ENCODE peak calls at places on chromosomes 3 and 15, in ten cellular contexts. N is epithelial cell of proximal tubule, F is HepG2, Q is A549, J is neural progenitor cell, T is right cardiac atrium, G is astrocyte, B is fibroblast of lung, R is HCT116, Z is fibroblast of pulmonary artery. U is an unnamed sample.

GRCh38 chr3:64150527-64151238 is 74.6 kb downstream of the PRICKLE2 start:
- DNase-seq in G (peak), R (no peak), N (no peak), Z (peak), Q (peak), B (peak), T (peak), J (no peak), F (peak), U (peak)

GRCh38 chr3:113714702-113715101 is 18.3 kb upstream of the USF3 start:
- DNase-seq in F (no peak), J (no peak), N (no peak), R (no peak), T (no peak), G (no peak), B (no peak), Q (no peak), Z (no peak), U (no peak)

GRCh38 chr3:39178553-39178952 is 13.8 kb downstream of the XIRP1 start:
- DNase-seq in G (peak), T (no peak), R (no peak), N (no peak), F (no peak), Q (no peak), J (no peak), B (peak), Z (peak), U (peak)

GRCh38 chr15:90364251-90364650 is 12.2 kb downstream of the ZNF774 start:
- DNase-seq in N (peak), Z (peak), J (no peak), R (no peak), Q (no peak), F (no peak), B (peak), G (peak), T (no peak), U (no peak)

GRCh38 chr15:43436395-43436794 is 56.6 kb downstream of the TP53BP1 start:
- DNase-seq in R (no peak), J (no peak), B (no peak), F (no peak), N (no peak), T (no peak), G (no peak), Z (no peak), Q (no peak), U (no peak)

GRCh38 chr15:45143946-45144345 is 14.2 kb downstream of the DUOX1 start:
- DNase-seq in B (no peak), J (no peak), G (no peak), Q (no peak), Z (no peak), N (no peak), F (no peak), T (no peak), R (no peak), U (no peak)

GRCh38 chr15:33941279-33942063 is 26.8 kb upstream of the CHRM5 start:
- DNase-seq in N (no peak), Z (no peak), F (no peak), Q (no peak), J (no peak), B (no peak), T (no peak), G (no peak), R (no peak), U (no peak)

GRCh38 chr3:52845157-52845556 is 10.3 kb upstream of the MUSTN1 start:
- DNase-seq in F (peak), T (peak), B (peak), Z (peak), N (no peak), G (no peak), Q (no peak), J (no peak), R (no peak), U (peak)

GRCh38 chr3:157830865-157831264 is 275.4 kb downstream of the SHOX2 start:
- DNase-seq in N (no peak), R (no peak), Z (no peak), T (no peak), G (no peak), F (no peak), J (peak), B (no peak), Q (no peak), U (peak)

GRCh38 chr3:22117751-22118346 is 366.8 kb upstream of the ZNF385D start:
- DNase-seq in G (peak), Z (peak), R (peak), N (no peak), J (peak), Q (no peak), F (peak), T (no peak), B (peak), U (peak)

GRCh38 chr3:49132073-49132436 is 795 bp downstream of the LAMB2 start:
- DNase-seq in J (no peak), F (no peak), R (no peak), Z (no peak), T (no peak), G (no peak), N (no peak), Q (no peak), B (no peak), U (no peak)

GRCh38 chr3:195559723-195560409 is 16.7 kb upstream of the PPP1R2 start:
- DNase-seq in F (peak), B (no peak), Q (no peak), N (no peak), R (peak), T (no peak), Z (no peak), G (no peak), J (no peak), U (no peak)

GRCh38 chr3:159158213-159158612 is 356.4 kb downstream of the MFSD1 start:
- DNase-seq in B (no peak), N (no peak), R (peak), F (no peak), Z (peak), T (no peak), J (peak), G (no peak), Q (no peak), U (no peak)

GRCh38 chr3:150588027-150588830 is 14.9 kb upstream of the SELENOT start:
- DNase-seq in B (no peak), Z (no peak), R (no peak), F (no peak), J (no peak), N (no peak), Q (no peak), G (no peak), T (peak), U (no peak)

GRCh38 chr15:58584789-58585461 is 153.1 kb downstream of the LIPC start:
- DNase-seq in G (no peak), N (no peak), B (no peak), Z (no peak), R (no peak), Q (no peak), J (no peak), T (no peak), F (no peak), U (no peak)

GRCh38 chr3:43389388-43390254 is 103.3 kb downstream of the SNRK start:
- DNase-seq in G (peak), R (no peak), N (no peak), B (peak), J (no peak), F (peak), Z (peak), T (peak), Q (no peak), U (peak)

DNA sequence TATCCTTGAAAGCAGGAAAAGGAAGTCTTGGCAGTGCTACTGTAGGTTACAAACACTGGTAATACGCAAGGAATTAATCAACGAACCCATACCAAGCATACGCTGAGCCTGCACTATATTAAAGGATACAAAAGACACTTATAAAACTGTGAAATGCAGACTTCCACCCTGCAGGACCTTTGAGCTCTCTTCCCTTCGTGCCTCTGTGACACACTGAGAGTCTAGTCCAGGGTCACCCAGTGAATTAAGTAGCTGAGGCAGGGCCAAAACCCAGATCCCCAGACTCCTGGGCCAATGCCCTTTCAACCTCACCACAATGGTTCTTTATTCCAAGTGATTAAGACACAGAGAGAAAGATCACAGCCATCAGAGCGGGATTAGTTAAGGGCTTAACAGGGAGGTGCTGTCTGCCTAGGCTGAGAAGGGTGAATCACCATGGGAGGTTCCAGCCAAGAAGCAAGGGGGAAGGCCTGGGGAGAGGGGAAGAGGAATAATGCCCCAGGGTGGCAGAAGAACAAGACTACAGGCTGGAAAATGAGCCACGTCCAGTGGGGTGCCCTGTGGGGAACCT is 6.8 kb downstream of the ANXA2 start:
- DNase-seq in Z (peak), Q (no peak), B (peak), F (peak), N (peak), T (peak), R (peak), J (peak), G (peak), U (no peak)
- H3K4me3 ChIP-seq in Z (peak), Q (peak), B (peak), F (no peak), N (peak), T (no peak), R (peak), J (no peak), G (peak), U (no peak)

GRCh38 chr3:170364965-170365364 is 7.5 kb downstream of the SKIL start:
- DNase-seq in Z (no peak), F (no peak), Q (no peak), R (no peak), G (no peak), B (no peak), N (no peak), J (no peak), T (no peak), U (no peak)

GRCh38 chr3:170360916-170361315 is 3.4 kb downstream of the SKIL start:
- DNase-seq in F (no peak), R (no peak), Q (no peak), T (no peak), N (no peak), G (no peak), Z (no peak), B (no peak), J (no peak), U (peak)

GRCh38 chr3:170361711-170362110 is 4.2 kb downstream of the SKIL start:
- DNase-seq in N (no peak), J (no peak), F (no peak), B (no peak), Q (no peak), G (no peak), Z (no peak), R (no peak), T (no peak), U (peak)

GRCh38 chr3:170360476-170360875 is 3.0 kb downstream of the SKIL start:
- DNase-seq in Q (no peak), Z (peak), N (no peak), T (no peak), J (no peak), R (no peak), B (peak), G (no peak), F (no peak), U (no peak)

DNA sequence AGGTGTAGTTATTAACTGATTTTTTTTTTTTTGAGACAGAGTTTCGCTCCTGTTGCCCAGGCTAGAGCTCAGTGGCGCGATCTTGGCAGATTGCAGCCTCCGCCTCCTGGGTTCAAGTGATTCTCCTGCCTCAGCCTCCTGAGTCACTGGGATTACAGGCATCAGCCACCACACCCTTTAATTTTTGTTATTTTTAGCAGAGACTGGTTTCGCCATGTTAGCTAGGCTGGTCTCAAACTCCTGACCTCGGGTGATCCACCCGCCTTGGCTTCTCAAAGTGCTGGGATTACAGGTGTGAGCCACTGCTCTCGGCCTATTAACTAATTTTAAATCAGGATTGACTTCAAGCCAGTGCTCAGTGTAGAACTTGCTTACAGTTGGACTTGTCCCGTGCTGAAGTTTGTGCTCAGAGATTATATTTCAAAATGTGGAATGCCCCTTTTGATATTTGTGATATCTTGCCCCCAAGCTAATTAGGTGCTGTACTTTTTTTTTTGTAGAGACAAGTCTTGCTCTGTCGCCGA is 6.0 kb downstream of the SKIL start:
- DNase-seq in F (no peak), Q (no peak), R (no peak), Z (no peak), J (no peak), B (no peak), T (no peak), N (no peak), G (no peak), U (no peak)
- H3K4me3 ChIP-seq in F (no peak), Q (peak), R (no peak), Z (no peak), J (no peak), B (no peak), T (no peak), N (no peak), G (no peak), U (no peak)

GRCh38 chr15:62163847-62164499 is 1.1 kb downstream of the C2CD4B start:
- DNase-seq in Z (peak), B (no peak), J (peak), T (peak), G (no peak), F (no peak), R (no peak), N (no peak), Q (no peak), U (peak)

GRCh38 chr15:62164500-62165028 is 521 bp downstream of the C2CD4B start:
- DNase-seq in N (no peak), R (no peak), B (no peak), Z (peak), T (peak), Q (peak), F (no peak), J (peak), G (no peak), U (peak)

GRCh38 chr15:62165793-62166380 is 802 bp upstream of the C2CD4B start:
- DNase-seq in N (no peak), B (no peak), J (no peak), T (no peak), Q (no peak), Z (peak), G (no peak), R (no peak), F (no peak), U (peak)

GRCh38 chr15:62163397-62163796 is 1.7 kb downstream of the C2CD4B start:
- DNase-seq in Z (no peak), G (no peak), F (no peak), B (no peak), R (no peak), N (no peak), J (no peak), Q (no peak), T (no peak), U (no peak)

DNA sequence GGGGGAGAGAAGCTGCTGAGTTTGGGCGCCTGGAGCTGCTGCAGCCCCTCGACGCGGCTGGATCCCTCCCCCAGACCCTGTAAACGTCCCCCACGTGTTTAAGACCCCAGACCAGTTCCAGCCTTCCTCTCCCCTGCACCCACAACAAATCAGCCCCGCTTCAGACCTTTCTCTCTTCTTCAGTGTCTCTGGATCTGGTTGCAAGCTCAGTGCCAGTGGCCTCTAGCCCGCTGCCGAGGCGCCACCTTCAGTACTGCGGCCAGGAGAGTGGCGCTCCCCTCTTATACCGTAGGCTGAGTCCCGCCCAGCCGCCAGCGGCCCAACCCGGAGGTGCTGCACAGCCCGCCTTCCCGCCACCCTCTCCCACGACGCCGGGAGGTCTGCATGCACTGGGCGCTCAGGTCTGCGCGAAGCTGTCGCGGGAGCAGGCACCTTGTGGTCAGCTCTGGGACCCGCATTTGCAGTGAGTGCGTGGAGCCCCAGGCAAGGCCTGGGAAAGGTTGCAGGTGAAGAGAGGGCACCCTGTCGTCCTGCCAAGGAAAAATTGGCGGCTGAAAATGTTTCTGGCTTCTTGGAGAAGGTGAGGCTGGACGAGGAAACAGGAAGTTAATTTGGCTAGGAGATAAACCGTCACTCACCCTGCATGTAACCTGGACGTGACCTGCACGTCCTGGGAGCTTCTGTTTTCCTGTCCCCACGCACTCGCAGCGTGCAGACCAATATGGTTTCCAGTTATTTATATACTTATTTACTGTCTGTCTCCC is at the start of gene C2CD4B:
- DNase-seq in J (peak), B (no peak), F (no peak), Z (peak), N (no peak), Q (peak), G (no peak), R (no peak), T (peak), U (peak)
- H3K4me3 ChIP-seq in J (peak), B (no peak), F (no peak), Z (peak), N (peak), Q (peak), G (no peak), R (no peak), T (peak), U (peak)

GRCh38 chr3:171838218-171838720 is 4.9 kb upstream of the TMEM212 start:
- DNase-seq in B (peak), R (no peak), F (peak), J (peak), Z (peak), G (peak), T (peak), N (no peak), Q (no peak), U (peak)
- H3K4me3 ChIP-seq in B (peak), R (no peak), F (no peak), J (no peak), Z (peak), G (no peak), T (no peak), N (no peak), Q (no peak), U (no peak)

GRCh38 chr3:169146112-169146665 is 517.3 kb downstream of the MECOM start:
- DNase-seq in Q (peak), F (no peak), J (peak), R (no peak), T (peak), G (peak), B (peak), N (no peak), Z (peak), U (peak)

GRCh38 chr3:169144691-169145090 is 518.8 kb downstream of the MECOM start:
- DNase-seq in Z (peak), J (no peak), N (no peak), T (no peak), B (peak), Q (no peak), F (no peak), G (no peak), R (no peak), U (peak)

GRCh38 chr3:169146866-169147245 is 516.7 kb downstream of the MECOM start:
- DNase-seq in B (peak), J (peak), N (no peak), Z (no peak), G (no peak), F (no peak), T (no peak), R (no peak), Q (peak), U (no peak)

GRCh38 chr3:169144271-169144670 is 519.2 kb downstream of the MECOM start:
- DNase-seq in T (no peak), F (no peak), G (no peak), Z (no peak), N (no peak), J (no peak), R (no peak), Q (no peak), B (no peak), U (no peak)

DNA sequence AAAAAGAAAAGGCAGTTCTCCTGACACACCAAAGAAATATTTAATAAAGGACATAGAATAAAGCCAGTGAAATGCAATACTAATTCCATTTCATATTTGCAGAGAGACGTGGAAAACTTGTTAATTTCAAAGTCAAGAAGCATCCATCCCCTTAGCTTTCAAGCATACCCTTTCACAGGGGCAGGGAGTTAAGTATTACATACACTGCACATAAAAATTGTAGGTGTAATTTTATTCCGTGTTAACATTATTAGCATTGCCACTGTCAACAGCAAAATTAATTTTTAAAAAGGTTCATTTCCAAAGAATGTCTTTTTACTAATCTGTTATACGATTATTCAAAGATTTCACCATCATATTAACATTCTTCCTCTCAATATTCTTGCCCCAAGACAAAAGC is 518.0 kb downstream of the MECOM start:
- DNase-seq in Q (no peak), N (no peak), T (no peak), F (no peak), J (no peak), Z (no peak), B (no peak), G (no peak), R (no peak), U (no peak)
- H3K4me3 ChIP-seq in Q (no peak), N (peak), T (peak), F (no peak), J (peak), Z (peak), B (peak), G (peak), R (peak), U (peak)

GRCh38 chr15:34987623-34987981 is 485 bp downstream of the ZNF770 start:
- DNase-seq in N (no peak), G (no peak), R (no peak), F (peak), Q (no peak), Z (no peak), T (no peak), B (no peak), J (no peak), U (no peak)
- H3K4me3 ChIP-seq in N (peak), G (peak), R (peak), F (peak), Q (peak), Z (peak), T (peak), B (peak), J (peak), U (peak)

GRCh38 chr3:185153170-185153733 is 392 bp upstream of the C3orf70 start:
- DNase-seq in J (peak), Q (no peak), Z (no peak), T (peak), F (no peak), R (no peak), N (no peak), G (no peak), B (no peak), U (no peak)

GRCh38 chr3:185151101-185151958 is 1.5 kb downstream of the C3orf70 start:
- DNase-seq in Q (no peak), B (peak), F (no peak), Z (no peak), J (no peak), T (no peak), R (no peak), G (no peak), N (no peak), U (no peak)

GRCh38 chr3:185152433-185153169 is at the start of gene C3orf70:
- DNase-seq in G (peak), N (no peak), J (peak), Q (peak), B (peak), Z (peak), F (no peak), R (no peak), T (peak), U (peak)

GRCh38 chr3:185150561-185150960 is 2.3 kb downstream of the C3orf70 start:
- DNase-seq in F (no peak), R (no peak), J (no peak), Z (no peak), B (no peak), N (no peak), T (no peak), Q (no peak), G (no peak), U (no peak)

DNA sequence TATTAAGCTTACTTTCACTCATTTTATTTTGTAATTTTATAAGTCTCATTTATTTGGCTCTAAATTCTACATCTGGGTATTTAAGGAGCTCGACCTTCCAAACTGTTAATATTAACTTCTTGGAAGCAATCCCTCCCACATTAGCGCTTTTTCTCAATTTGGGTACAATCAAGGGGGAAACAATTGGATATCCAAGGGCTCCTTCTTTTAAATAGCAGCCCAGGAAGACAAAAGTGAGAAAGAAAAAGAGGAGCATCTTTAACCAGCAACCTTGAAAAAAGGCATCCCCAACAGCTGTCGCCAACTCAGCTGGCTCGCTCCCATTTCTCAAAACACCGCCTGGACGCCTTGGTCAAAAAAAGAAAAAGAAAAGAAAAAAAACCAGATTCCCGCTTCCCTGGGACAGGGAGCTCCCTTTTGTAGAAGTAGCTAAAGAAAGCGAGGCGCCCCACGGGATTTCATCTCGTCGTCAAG is 864 bp downstream of the C3orf70 start:
- DNase-seq in T (no peak), B (peak), J (no peak), Q (no peak), R (no peak), N (no peak), F (no peak), Z (peak), G (no peak), U (no peak)
- H3K4me3 ChIP-seq in T (peak), B (peak), J (peak), Q (peak), R (no peak), N (no peak), F (peak), Z (peak), G (peak), U (peak)